ENCODE peak calls at places on chromosomes 2 and 18, in nine cellular contexts. M is WERI-Rb-1, H is fibroblast of lung, L is skeletal muscle cell, R is fibroblast of the aortic adventitia, O is endodermal cell, Z is fibroblast of pulmonary artery, X is astrocyte of the spinal cord, G is astrocyte. D is an unnamed sample.
A peak's percentile ranks its signal among the peaks of the same experiment; 100 is the strongest.

GRCh38 chr2:25960920-25961319 is 21.4 kb downstream of the KIF3C start:
- DNase-seq in Z (peak; percentile 80), M (no peak), H (peak; percentile 54), R (peak; percentile 57), O (no peak), X (peak; percentile 60), L (no peak), G (no peak), D (no peak)

GRCh38 chr2:10208736-10209135 is 86.2 kb downstream of the RRM2 start:
- DNase-seq in M (peak; percentile 61), Z (no peak), R (no peak), G (no peak), X (no peak), L (no peak), H (no peak), O (no peak), D (no peak)

GRCh38 chr18:33755918-33756590 is 178.0 kb downstream of the ASXL3 start:
- DNase-seq in X (peak; percentile 89), L (peak; percentile 87), Z (peak; percentile 27), H (peak; percentile 95), R (peak; percentile 90), G (peak; percentile 94), O (peak; percentile 77), M (no peak), D (peak; percentile 45)

GRCh38 chr2:75495862-75496261 is 64.9 kb downstream of the EVA1A start:
- DNase-seq in H (no peak), X (no peak), O (no peak), R (no peak), L (no peak), Z (no peak), M (no peak), G (no peak), D (no peak)

GRCh38 chr18:63763831-63764600 is 11.2 kb upstream of the SERPINB7 start:
- DNase-seq in X (no peak), R (peak; percentile 24), M (no peak), G (no peak), Z (no peak), O (no peak), H (no peak), L (peak; percentile 56), D (no peak)

GRCh38 chr2:159904127-159904564 is 106.1 kb upstream of the CD302 start:
- DNase-seq in H (no peak), G (no peak), L (no peak), X (no peak), Z (no peak), M (no peak), O (no peak), R (no peak), D (no peak)

GRCh38 chr18:67417864-67418523 is 98.5 kb downstream of the DSEL start:
- DNase-seq in H (peak; percentile 52), X (peak; percentile 54), M (no peak), R (peak; percentile 72), Z (peak; percentile 46), G (peak; percentile 37), O (no peak), L (no peak), D (no peak)

GRCh38 chr18:46427216-46427995 is 229.6 kb downstream of the LOXHD1 start:
- DNase-seq in R (no peak), M (no peak), G (no peak), X (no peak), Z (no peak), H (no peak), L (no peak), O (peak; percentile 34), D (no peak)

GRCh38 chr2:235467586-235467985 is 26.3 kb upstream of the AGAP1 start:
- DNase-seq in X (no peak), G (peak; percentile 27), M (no peak), H (peak; percentile 47), O (peak; percentile 8), R (peak; percentile 52), Z (peak; percentile 73), L (peak; percentile 47), D (no peak)

GRCh38 chr2:224982226-224982625 is 60.0 kb downstream of the DOCK10 start:
- DNase-seq in M (no peak), X (peak; percentile 10), O (no peak), H (peak; percentile 40), R (peak; percentile 58), L (no peak), Z (peak; percentile 63), G (peak; percentile 23), D (no peak)

DNA sequence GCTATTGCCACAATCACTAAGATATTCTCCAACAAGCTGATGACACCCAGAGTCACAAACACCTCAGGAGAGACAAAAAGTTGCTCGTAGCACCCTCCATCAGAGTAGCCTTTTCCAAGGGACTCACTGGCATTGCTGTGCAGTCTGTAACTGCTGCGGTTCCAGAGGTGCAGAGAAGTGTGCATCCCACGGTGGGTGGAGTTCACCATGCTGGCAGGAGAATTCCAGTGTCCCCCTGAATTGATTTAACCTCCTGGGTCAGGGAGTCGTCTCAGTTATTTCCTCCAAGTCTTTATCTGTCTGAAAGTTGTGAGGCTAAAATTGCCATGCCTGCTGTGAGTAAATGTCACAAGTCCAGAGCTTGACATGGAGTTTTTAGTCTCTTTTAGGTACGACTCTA is 434 bp downstream of the MC4R start:
- DNase-seq in X (no peak), Z (no peak), O (peak; percentile 44), L (no peak), H (no peak), R (no peak), G (no peak), M (no peak), D (no peak)
- H3K4me3 ChIP-seq in X (no peak overlapping the region), Z (no peak overlapping the region), O (no peak overlapping the region), L (peak overlapping the region; percentile 19), H (no peak overlapping the region), R (no peak overlapping the region), G (no peak overlapping the region), M (no peak overlapping the region), D (no peak overlapping the region)

GRCh38 chr18:36830141-36830495 is 1.2 kb downstream of the KIAA1328 start:
- DNase-seq in H (no peak), G (no peak), Z (no peak), L (no peak), R (no peak), O (no peak), X (no peak), M (no peak), D (no peak)
- H3K4me3 ChIP-seq in H (peak overlapping the region; percentile 99), G (peak overlapping the region; percentile 84), Z (peak overlapping the region; percentile 95), L (peak overlapping the region; percentile 85), R (peak overlapping the region; percentile 97), O (peak overlapping the region; percentile 100), X (peak overlapping the region; percentile 95), M (no peak overlapping the region), D (no peak overlapping the region)

GRCh38 chr2:188293601-188294482 is 2.2 kb downstream of the GULP1 start:
- DNase-seq in O (peak; percentile 72), G (peak; percentile 84), L (peak; percentile 66), R (peak; percentile 82), Z (peak; percentile 78), X (peak; percentile 80), M (peak; percentile 10), H (peak; percentile 88), D (no peak)

GRCh38 chr2:188292446-188293239 is 969 bp downstream of the GULP1 start:
- DNase-seq in Z (peak; percentile 88), R (peak; percentile 87), O (peak; percentile 95), M (peak; percentile 73), L (peak; percentile 55), G (peak; percentile 86), H (peak; percentile 89), X (peak; percentile 83), D (peak; percentile 15)

GRCh38 chr2:188297983-188298382 is 6.3 kb downstream of the GULP1 start:
- DNase-seq in G (no peak), M (no peak), O (no peak), X (no peak), R (no peak), L (no peak), Z (no peak), H (no peak), D (no peak)

GRCh38 chr2:188294547-188294946 is 2.9 kb downstream of the GULP1 start:
- DNase-seq in X (peak; percentile 32), H (peak; percentile 33), M (no peak), R (peak; percentile 26), O (no peak), Z (no peak), L (no peak), G (peak; percentile 31), D (no peak)

DNA sequence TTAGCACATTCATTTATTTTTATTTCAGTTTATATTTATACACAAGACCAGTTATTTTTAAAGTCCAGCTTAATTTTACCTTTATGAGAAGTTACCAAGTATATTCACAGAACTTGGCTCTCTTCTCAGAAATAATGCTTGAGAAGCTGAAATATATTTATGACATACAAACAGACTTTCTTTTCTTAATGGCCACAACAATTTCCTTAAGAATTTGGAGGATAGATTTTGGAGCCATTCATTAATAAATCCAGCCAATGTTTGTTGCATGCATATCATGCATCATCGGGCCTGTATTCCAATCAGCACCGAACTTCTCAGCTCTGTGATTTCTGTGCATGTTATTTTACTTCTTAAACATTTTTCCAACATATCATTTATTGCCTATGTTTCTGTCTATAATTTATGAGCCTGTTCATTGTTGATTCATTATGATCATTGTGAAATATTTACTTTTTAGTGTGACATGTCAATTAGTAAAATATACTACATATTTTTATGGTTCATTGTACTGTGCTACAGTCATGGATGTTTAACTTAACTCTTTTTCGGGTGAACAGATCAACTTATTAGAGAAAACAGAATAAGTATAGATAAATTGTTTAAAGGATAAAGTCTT is 3.5 kb downstream of the GULP1 start:
- DNase-seq in G (peak; percentile 8), R (no peak), Z (no peak), M (no peak), X (no peak), L (no peak), O (no peak), H (no peak), D (no peak)
- H3K4me3 ChIP-seq in G (no peak overlapping the region), R (no peak overlapping the region), Z (no peak overlapping the region), M (no peak overlapping the region), X (no peak overlapping the region), L (no peak overlapping the region), O (peak overlapping the region; percentile 84), H (peak overlapping the region; percentile 16), D (no peak overlapping the region)

DNA sequence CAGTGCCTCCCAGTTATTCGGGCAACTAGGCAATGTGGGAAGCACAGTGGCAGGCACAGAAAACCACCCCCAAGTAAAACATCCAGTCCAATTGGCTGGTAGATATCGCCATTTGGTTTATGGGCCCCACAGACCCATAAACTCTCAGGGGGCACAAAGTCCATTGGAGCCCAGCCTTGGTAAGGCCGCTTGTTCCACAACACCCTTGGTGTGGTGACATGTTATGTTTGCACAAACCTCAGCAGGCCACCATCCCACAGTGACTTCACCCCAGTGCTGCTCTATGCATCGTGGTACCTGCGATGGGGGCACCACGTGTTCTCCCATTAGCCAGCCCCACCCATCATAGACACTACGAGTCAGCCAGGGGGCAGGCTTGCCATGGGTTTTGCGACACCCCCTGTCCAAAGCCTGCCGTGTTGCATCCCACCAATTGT is 18.5 kb downstream of the PHOSPHO2 start:
- DNase-seq in Z (no peak), R (no peak), O (no peak), G (no peak), L (no peak), H (no peak), M (no peak), X (no peak), D (no peak)
- H3K4me3 ChIP-seq in Z (no peak overlapping the region), R (no peak overlapping the region), O (no peak overlapping the region), G (no peak overlapping the region), L (no peak overlapping the region), H (no peak overlapping the region), M (no peak overlapping the region), X (no peak overlapping the region), D (no peak overlapping the region)

D was measured in keratinocyte.